ENCODE peak calls at places on chromosomes 6 and 20, in seven cellular contexts. M is stimulated activated CD8-positive, alpha-beta memory T cell treated with anti-CD3 and anti-CD28 coated beads, Interleukin-15, amount 100 ng/mL, for 48 hours; N is fibroblast of the conjunctiva; G is CD4-positive, alpha-beta T cell; R is substantia nigra; Z is NCI-H1105; H is MCF 10A. V is an unnamed sample.

GRCh38 chr6:79420054-79420453 is 117.2 kb downstream of the LCA5 start:
- DNase-seq in M (no peak), N (no peak), G (no peak), R (no peak), Z (no peak), H (no peak), V (no peak)

GRCh38 chr20:41913146-41913545 is 295.0 kb upstream of the CHD6 start:
- DNase-seq in M (no peak), N (no peak), G (no peak), R (no peak), Z (no peak), H (no peak), V (no peak)

GRCh38 chr6:29619578-29619977 is 13.4 kb downstream of the GABBR1 start:
- DNase-seq in M (no peak), N (no peak), G (no peak), R (no peak), Z (no peak), H (no peak), V (no peak)

GRCh38 chr6:87929843-87930288 is 117.8 kb upstream of the SPACA1 start:
- DNase-seq in M (peak; percentile 29), N (peak; percentile 79), G (peak; percentile 35), R (peak; percentile 82), Z (peak; percentile 70), H (peak; percentile 87), V (peak; percentile 61)

GRCh38 chr20:35497320-35497719 is 32.1 kb downstream of the C20orf173 start:
- DNase-seq in M (no peak), N (no peak), G (no peak), R (no peak), Z (no peak), H (no peak), V (no peak)

GRCh38 chr6:33983109-33983475 is 162.8 kb downstream of the GRM4 start:
- DNase-seq in M (no peak), N (no peak), G (no peak), R (peak; percentile 52), Z (no peak), H (peak; percentile 31), V (no peak)

GRCh38 chr6:108608453-108609275 is 47.9 kb downstream of the FOXO3 start:
- DNase-seq in M (no peak), N (no peak), G (no peak), R (no peak), Z (no peak), H (no peak), V (no peak)

GRCh38 chr20:58569211-58570125 is 54.3 kb upstream of the APCDD1L start:
- DNase-seq in M (no peak), N (no peak), G (no peak), R (no peak), Z (no peak), H (no peak), V (no peak)

GRCh38 chr6:4103929-4104328 is 25.0 kb upstream of the FAM217A start:
- DNase-seq in M (no peak), N (no peak), G (no peak), R (no peak), Z (no peak), H (peak; percentile 67), V (no peak)

V was measured in NCI-H2227 treated with DMSO at 0.1 percent for 48 hours.